ENCODE peak calls at places on chromosomes 12 and 14, in four cellular contexts. W, V, N and X are unnamed samples.

GRCh38 chr12:66861157-66861750 is 182.4 kb upstream of the GRIP1 start:
- DNase-seq in W (peak; percentile 63), V (peak; percentile 5), N (peak; percentile 78), X (no peak)

GRCh38 chr12:124744273-124744640 is 119.4 kb downstream of the SCARB1 start:
- DNase-seq in W (no peak), V (no peak), N (no peak), X (no peak)

GRCh38 chr12:1197264-1198018 is 206.4 kb downstream of the ERC1 start:
- DNase-seq in W (no peak), V (no peak), N (no peak), X (no peak)

GRCh38 chr14:34113051-34113511 is 162.2 kb upstream of the EGLN3 start:
- DNase-seq in W (no peak), V (no peak), N (no peak), X (no peak)

GRCh38 chr14:74501135-74501614 is 7.6 kb downstream of the ISCA2 start:
- DNase-seq in W (no peak), V (no peak), N (no peak), X (no peak)

GRCh38 chr12:16612647-16613046 is 6.7 kb upstream of the LMO3 start:
- DNase-seq in W (no peak), V (no peak), N (no peak), X (no peak)

GRCh38 chr12:93154753-93155475 is 222.8 kb upstream of the NUDT4 start:
- DNase-seq in W (no peak), V (no peak), N (no peak), X (no peak)

GRCh38 chr12:76020281-76020680 is 11.3 kb downstream of the PHLDA1 start:
- DNase-seq in W (peak; percentile 47), V (no peak), N (peak; percentile 98), X (no peak)

GRCh38 chr14:81889529-81889928 is 355.9 kb upstream of the SEL1L start:
- DNase-seq in W (no peak), V (no peak), N (no peak), X (no peak)

GRCh38 chr12:120257041-120257821 is 8.3 kb downstream of the PXN start:
- DNase-seq in W (no peak), V (no peak), N (no peak), X (no peak)

GRCh38 chr12:132275110-132275531 is 54.3 kb downstream of the GALNT9 start:
- DNase-seq in W (no peak), V (no peak), N (no peak), X (no peak)

GRCh38 chr14:88359500-88359899 is 26.0 kb upstream of the SPATA7 start:
- DNase-seq in W (no peak), V (no peak), N (no peak), X (no peak)